ENCODE peak calls at places on chromosomes 6 and 20, in six cellular contexts. M, G, E, Y, U and B are unnamed samples.

GRCh38 chr6:74879970-74880369 is 325.9 kb downstream of the COL12A1 start:
- DNase-seq in M (no peak), G (no peak), E (no peak), U (no peak), Y (no peak), B (no peak)

GRCh38 chr6:5401845-5402738 is 140.8 kb downstream of the FARS2 start:
- DNase-seq in M (no peak), E (no peak), G (no peak), Y (no peak), U (peak; percentile 19), B (no peak)

GRCh38 chr6:83215131-83216047 is 22.2 kb downstream of the RWDD2A start:
- DNase-seq in E (peak; percentile 57), U (peak; percentile 66), M (peak; percentile 23), Y (peak; percentile 59), G (peak; percentile 51), B (peak; percentile 73)

GRCh38 chr6:108689279-108690161 is 128.8 kb downstream of the FOXO3 start:
- DNase-seq in G (peak; percentile 89), U (no peak), M (no peak), Y (peak; percentile 84), E (peak; percentile 93), B (peak; percentile 82)

GRCh38 chr20:62287129-62287528 is 15.7 kb upstream of the ADRM1 start:
- DNase-seq in E (no peak), U (no peak), Y (no peak), M (no peak), G (no peak), B (no peak)

GRCh38 chr6:46901747-46902362 is 19.9 kb downstream of the ADGRF5 start:
- DNase-seq in G (no peak), E (no peak), M (no peak), Y (no peak), U (no peak), B (no peak)

GRCh38 chr20:62177307-62177706 is 5.5 kb upstream of the MTG2 start:
- DNase-seq in E (no peak), U (no peak), G (no peak), M (no peak), Y (no peak), B (no peak)

GRCh38 chr6:113879186-113880096 is 22.3 kb downstream of the MARCKS start:
- DNase-seq in G (no peak), E (no peak), U (peak; percentile 67), M (no peak), Y (peak; percentile 55), B (peak; percentile 62)

GRCh38 chr20:23187759-23188158 is 101.6 kb upstream of the CD93 start:
- DNase-seq in Y (no peak), M (no peak), E (no peak), G (no peak), U (no peak), B (no peak)

GRCh38 chr20:17849901-17850673 is 118.5 kb downstream of the SNX5 start:
- DNase-seq in Y (peak; percentile 79), M (no peak), E (peak; percentile 50), G (peak; percentile 89), U (peak; percentile 62), B (peak; percentile 96)

GRCh38 chr20:5069141-5069806 is 50.5 kb downstream of the PCNA start:
- DNase-seq in E (no peak), G (no peak), Y (no peak), M (no peak), U (no peak), B (no peak)

GRCh38 chr6:23349521-23350147 is 776.4 kb upstream of the NRSN1 start:
- DNase-seq in U (no peak), M (no peak), Y (no peak), G (peak; percentile 68), E (no peak), B (no peak)

GRCh38 chr6:136846046-136846445 is 23.7 kb downstream of the PEX7 start:
- DNase-seq in E (no peak), G (peak; percentile 39), U (peak; percentile 57), Y (peak; percentile 18), M (no peak), B (no peak)

GRCh38 chr6:63724721-63725120 is 89.1 kb downstream of the PHF3 start:
- DNase-seq in E (no peak), U (peak; percentile 70), G (no peak), M (no peak), Y (no peak), B (no peak)

GRCh38 chr20:10536531-10536930 is 101.4 kb downstream of the SLX4IP start:
- DNase-seq in G (no peak), U (peak; percentile 61), E (peak; percentile 40), Y (no peak), M (no peak), B (no peak)

GRCh38 chr20:19056909-19057308 is 155.5 kb upstream of the SLC24A3 start:
- DNase-seq in Y (no peak), U (no peak), G (no peak), E (no peak), M (no peak), B (no peak)

GRCh38 chr6:82612475-82612874 is 248.9 kb downstream of the TPBG start:
- DNase-seq in G (no peak), Y (no peak), U (no peak), E (no peak), M (no peak), B (no peak)

GRCh38 chr6:52157301-52157930 is 28.8 kb upstream of the IL17A start:
- DNase-seq in U (no peak), G (no peak), E (no peak), M (no peak), Y (no peak), B (no peak)

GRCh38 chr6:122645256-122645655 is 35.1 kb downstream of the PKIB start:
- DNase-seq in U (no peak), M (no peak), E (no peak), G (no peak), Y (no peak), B (no peak)

GRCh38 chr20:24235224-24235735 is 234.1 kb upstream of the SYNDIG1 start:
- DNase-seq in M (no peak), U (no peak), G (no peak), Y (peak; percentile 63), E (no peak), B (no peak)

GRCh38 chr6:139590206-139590605 is 215.8 kb upstream of the CITED2 start:
- DNase-seq in E (no peak), Y (no peak), M (no peak), G (no peak), U (no peak), B (no peak)

GRCh38 chr6:2873643-2874042 is 29.5 kb downstream of the SERPINB9 start:
- DNase-seq in U (no peak), G (no peak), Y (no peak), E (no peak), M (no peak), B (no peak)

GRCh38 chr6:149897855-149898744 is at the start of gene RAET1E:
- DNase-seq in G (no peak), U (no peak), M (no peak), Y (no peak), E (no peak), B (peak; percentile 55)

GRCh38 chr20:49674383-49675352 is 39.0 kb downstream of the B4GALT5 start:
- DNase-seq in M (no peak), Y (no peak), U (peak; percentile 98), E (no peak), G (no peak), B (no peak)

GRCh38 chr6:15090145-15090579 is 155.7 kb upstream of the JARID2 start:
- DNase-seq in E (no peak), M (no peak), Y (peak; percentile 14), G (no peak), U (no peak), B (no peak)

GRCh38 chr6:87393026-87393622 is 14.6 kb upstream of the CFAP206 start:
- DNase-seq in Y (no peak), U (peak; percentile 59), M (no peak), E (no peak), G (no peak), B (no peak)

GRCh38 chr20:11195169-11195568 is 521.4 kb upstream of the JAG1 start:
- DNase-seq in U (no peak), E (no peak), Y (no peak), M (no peak), G (no peak), B (no peak)

GRCh38 chr6:106975699-106976032 is 1.1 kb upstream of the CD24 start:
- DNase-seq in Y (no peak), M (no peak), E (no peak), G (no peak), U (no peak), B (no peak)
- TF ChIP-seq CTCF in Y (no peak), M (no peak), E (no peak), G (no peak), U (no peak), B (no peak)

GRCh38 chr6:99330159-99330558 is 19.3 kb downstream of the FAXC start:
- DNase-seq in M (peak; percentile 22), E (peak; percentile 44), Y (peak; percentile 30), G (peak; percentile 36), U (peak; percentile 52), B (no peak)

GRCh38 chr6:99333068-99333467 is 16.4 kb downstream of the FAXC start:
- DNase-seq in G (no peak), Y (no peak), U (no peak), M (no peak), E (no peak), B (no peak)

GRCh38 chr6:99334526-99335127 is 14.8 kb downstream of the FAXC start:
- DNase-seq in E (no peak), U (peak; percentile 58), G (peak; percentile 11), Y (no peak), M (no peak), B (no peak)

GRCh38 chr6:99331531-99331930 is 17.9 kb downstream of the FAXC start:
- DNase-seq in M (no peak), G (no peak), Y (no peak), E (no peak), U (no peak), B (no peak)
- H3K27ac ChIP-seq in M (no peak overlapping the region), G (no peak overlapping the region), Y (no peak overlapping the region), E (no peak overlapping the region), U (no peak overlapping the region), B (no peak overlapping the region)

DNA sequence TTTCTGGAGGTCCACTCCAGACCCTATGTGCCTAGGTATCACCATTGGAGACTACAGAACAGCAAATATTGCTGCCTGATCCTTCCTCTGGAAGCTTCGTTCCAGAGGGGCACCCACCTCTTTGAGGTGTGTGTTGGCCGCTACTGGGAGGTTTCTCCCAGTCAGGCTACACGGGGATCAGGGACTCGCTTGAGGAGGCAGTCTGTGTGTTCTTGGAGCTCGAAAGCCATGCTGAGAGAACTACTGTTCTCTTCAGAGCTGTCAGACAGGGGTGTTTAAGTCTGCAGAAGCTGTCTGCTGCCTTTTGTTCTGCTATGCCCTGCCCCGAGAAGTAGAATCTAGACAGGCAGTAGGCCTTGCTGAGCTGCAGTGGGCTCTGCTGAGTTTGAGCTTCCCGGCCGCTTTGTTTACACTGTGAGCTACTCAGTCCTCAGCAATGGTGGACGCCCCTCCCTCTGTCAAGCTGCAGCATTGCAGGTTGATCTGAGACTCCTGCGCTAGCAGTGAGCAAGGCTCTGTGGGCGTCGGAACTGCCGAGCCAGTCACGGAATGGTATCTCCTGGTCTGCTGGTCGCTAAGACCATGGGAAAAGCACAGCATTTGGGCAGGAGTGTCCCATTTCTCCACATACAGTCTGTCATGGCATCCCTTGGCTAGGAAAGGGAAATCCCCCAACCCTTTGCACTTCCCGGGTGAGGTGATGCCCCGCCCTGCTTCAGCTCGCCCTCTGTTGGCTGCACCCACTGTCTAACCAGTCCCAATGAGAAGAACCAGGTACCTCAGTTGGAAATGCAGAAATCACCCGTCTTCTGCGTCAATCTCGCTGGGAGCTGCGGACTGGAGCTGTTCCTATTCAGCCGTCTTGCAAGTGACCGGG is 32.5 kb upstream of the ASCC3 start:
- DNase-seq in U (peak; percentile 50), G (no peak), Y (no peak), E (no peak), M (no peak), B (no peak)
- TF ChIP-seq CTCF in U (peak; percentile 65), G (no peak), Y (no peak), E (no peak), M (no peak), B (no peak)

GRCh38 chr6:40584741-40585140 is 2.4 kb downstream of the LRFN2 start:
- DNase-seq in E (no peak), U (no peak), M (no peak), G (no peak), Y (no peak), B (no peak)
- H3K27ac ChIP-seq in E (no peak overlapping the region), U (no peak overlapping the region), M (no peak overlapping the region), G (no peak overlapping the region), Y (no peak overlapping the region), B (no peak overlapping the region)